ENCODE peak calls at places on chromosome 17, in nine cellular contexts. C is stimulated activated CD4-positive, alpha-beta T cell treated with anti-CD3 and anti-CD28 coated beads, Interleukin-2, amount 100 ng/mL, for 48 hours; J is activated T-cell treated with anti-CD3 and anti-CD28 coated beads, Interleukin-2, amount 50 U/mL, for 1 hour; Y is effector memory CD8-positive, alpha-beta T cell; S is AG08395; G is neural crest cell; F is kidney tubule cell; M is A549; O is CD8-positive, alpha-beta T cell. D is an unnamed sample.

GRCh38 chr17:75051941-75052340 is 4.9 kb downstream of the KCTD2 start:
- DNase-seq in C (no peak), J (no peak), Y (no peak), S (no peak), G (no peak), F (no peak), M (no peak), O (no peak), D (no peak)

GRCh38 chr17:18315498-18316360 is 636 bp downstream of the SMCR8 start:
- DNase-seq in C (no peak), J (no peak), Y (no peak), S (no peak), G (no peak), F (no peak), M (no peak), O (no peak), D (no peak)

GRCh38 chr17:28460901-28461300 is 12.5 kb upstream of the SLC13A2 start:
- DNase-seq in C (no peak), J (no peak), Y (no peak), S (no peak), G (no peak), F (no peak), M (no peak), O (no peak), D (no peak)

GRCh38 chr17:57277923-57278604 is 21.7 kb downstream of the MSI2 start:
- DNase-seq in C (no peak), J (no peak), Y (no peak), S (no peak), G (no peak), F (no peak), M (no peak), O (no peak), D (no peak)

GRCh38 chr17:78127240-78127887 is 1.2 kb downstream of the TMC6 start:
- DNase-seq in C (no peak), J (peak), Y (peak), S (no peak), G (peak), F (peak), M (no peak), O (peak), D (peak)

GRCh38 chr17:9364837-9365430 is 210.7 kb downstream of the STX8 start:
- DNase-seq in C (no peak), J (no peak), Y (no peak), S (no peak), G (no peak), F (no peak), M (no peak), O (no peak), D (no peak)

GRCh38 chr17:47966079-47966519 is 4.8 kb upstream of the CDK5RAP3 start:
- DNase-seq in C (no peak), J (no peak), Y (no peak), S (no peak), G (no peak), F (no peak), M (peak), O (no peak), D (no peak)

GRCh38 chr17:60941028-60941427 is 263.4 kb downstream of the BCAS3 start:
- DNase-seq in C (no peak), J (no peak), Y (no peak), S (peak), G (no peak), F (no peak), M (no peak), O (no peak), D (no peak)

GRCh38 chr17:79930077-79930785 is 91.0 kb upstream of the CBX4 start:
- DNase-seq in C (no peak), J (no peak), Y (no peak), S (no peak), G (no peak), F (no peak), M (no peak), O (no peak), D (no peak)

GRCh38 chr17:65409381-65409780 is 152.1 kb downstream of the AXIN2 start:
- DNase-seq in C (no peak), J (no peak), Y (no peak), S (no peak), G (no peak), F (no peak), M (no peak), O (no peak), D (no peak)

D was measured in GM12892.